ENCODE peak calls at places on chromosome 5, in ten cellular contexts. One of them, this sample, is unnamed. For H3K36me3, the result is how much of the 10 kb centered on the place peaks cover.

GRCh38 chr5:154618696-154619095 is 136.5 kb upstream of the LARP1 start:
- DNase-seq in cardiac muscle cell: no peak
- DNase-seq in body of pancreas: no peak
- DNase-seq in tibial nerve: no peak
- DNase-seq in esophagus squamous epithelium: no peak
- DNase-seq in heart right ventricle: no peak
- DNase-seq in MM.1S: no peak
- DNase-seq in fibroblast of lung: no peak
- DNase-seq in brain microvascular endothelial cell: no peak
- DNase-seq in lower lobe of right lung: no peak
- DNase-seq in this sample: no peak

GRCh38 chr5:124402144-124402581 is 344.3 kb downstream of the ZNF608 start:
- DNase-seq in heart right ventricle: no peak
- DNase-seq in fibroblast of lung: peak
- DNase-seq in lower lobe of right lung: peak
- DNase-seq in esophagus squamous epithelium: no peak
- DNase-seq in MM.1S: no peak
- DNase-seq in cardiac muscle cell: no peak
- DNase-seq in tibial nerve: no peak
- DNase-seq in brain microvascular endothelial cell: no peak
- DNase-seq in body of pancreas: peak
- DNase-seq in this sample: peak

GRCh38 chr5:137753227-137753985 is 757 bp downstream of the HNRNPA0 start:
- DNase-seq in cardiac muscle cell: peak
- DNase-seq in MM.1S: peak
- DNase-seq in heart right ventricle: peak
- DNase-seq in lower lobe of right lung: peak
- DNase-seq in body of pancreas: peak
- DNase-seq in brain microvascular endothelial cell: no peak
- DNase-seq in tibial nerve: peak
- DNase-seq in esophagus squamous epithelium: no peak
- DNase-seq in fibroblast of lung: no peak
- DNase-seq in this sample: no peak

GRCh38 chr5:140926903-140927573 is 939 bp downstream of the PCDHAC1 start:
- DNase-seq in body of pancreas: peak
- DNase-seq in brain microvascular endothelial cell: no peak
- DNase-seq in esophagus squamous epithelium: no peak
- DNase-seq in heart right ventricle: peak
- DNase-seq in fibroblast of lung: peak
- DNase-seq in tibial nerve: no peak
- DNase-seq in lower lobe of right lung: peak
- DNase-seq in cardiac muscle cell: peak
- DNase-seq in MM.1S: no peak
- DNase-seq in this sample: no peak

GRCh38 chr5:148224131-148224742 is 14.1 kb upstream of the MARCOL start:
- DNase-seq in MM.1S: no peak
- DNase-seq in body of pancreas: no peak
- DNase-seq in brain microvascular endothelial cell: no peak
- DNase-seq in heart right ventricle: no peak
- DNase-seq in fibroblast of lung: no peak
- DNase-seq in esophagus squamous epithelium: no peak
- DNase-seq in tibial nerve: no peak
- DNase-seq in lower lobe of right lung: no peak
- DNase-seq in cardiac muscle cell: no peak
- DNase-seq in this sample: no peak

GRCh38 chr5:18394154-18394804 is 760.0 kb downstream of the TAF11L14 start:
- DNase-seq in tibial nerve: peak
- DNase-seq in fibroblast of lung: peak
- DNase-seq in cardiac muscle cell: peak
- DNase-seq in body of pancreas: peak
- DNase-seq in lower lobe of right lung: peak
- DNase-seq in MM.1S: peak
- DNase-seq in heart right ventricle: peak
- DNase-seq in esophagus squamous epithelium: no peak
- DNase-seq in brain microvascular endothelial cell: peak
- DNase-seq in this sample: no peak

GRCh38 chr5:120017523-120017922 is 388.2 kb downstream of the FAM170A start:
- DNase-seq in brain microvascular endothelial cell: peak
- DNase-seq in lower lobe of right lung: no peak
- DNase-seq in esophagus squamous epithelium: no peak
- DNase-seq in tibial nerve: no peak
- DNase-seq in body of pancreas: no peak
- DNase-seq in heart right ventricle: no peak
- DNase-seq in MM.1S: no peak
- DNase-seq in fibroblast of lung: peak
- DNase-seq in cardiac muscle cell: no peak
- DNase-seq in this sample: no peak

GRCh38 chr5:109324941-109325340 is 84.8 kb downstream of the PJA2 start:
- DNase-seq in brain microvascular endothelial cell: no peak
- DNase-seq in MM.1S: no peak
- DNase-seq in fibroblast of lung: no peak
- DNase-seq in lower lobe of right lung: no peak
- DNase-seq in esophagus squamous epithelium: no peak
- DNase-seq in tibial nerve: no peak
- DNase-seq in body of pancreas: no peak
- DNase-seq in heart right ventricle: no peak
- DNase-seq in cardiac muscle cell: no peak
- DNase-seq in this sample: no peak

GRCh38 chr5:175678074-175678473 is 20.2 kb downstream of the HRH2 start:
- DNase-seq in body of pancreas: no peak
- DNase-seq in esophagus squamous epithelium: no peak
- DNase-seq in brain microvascular endothelial cell: no peak
- DNase-seq in lower lobe of right lung: peak
- DNase-seq in cardiac muscle cell: no peak
- DNase-seq in tibial nerve: no peak
- DNase-seq in MM.1S: no peak
- DNase-seq in heart right ventricle: no peak
- DNase-seq in fibroblast of lung: no peak
- DNase-seq in this sample: no peak

GRCh38 chr5:68295772-68296171 is 80.2 kb downstream of the PIK3R1 start:
- DNase-seq in tibial nerve: no peak
- DNase-seq in heart right ventricle: no peak
- DNase-seq in cardiac muscle cell: no peak
- DNase-seq in esophagus squamous epithelium: no peak
- DNase-seq in fibroblast of lung: no peak
- DNase-seq in lower lobe of right lung: no peak
- DNase-seq in MM.1S: no peak
- DNase-seq in body of pancreas: no peak
- DNase-seq in brain microvascular endothelial cell: no peak
- DNase-seq in this sample: no peak

GRCh38 chr5:177330991-177331837 is 19.5 kb upstream of the MXD3 start:
- DNase-seq in brain microvascular endothelial cell: no peak
- DNase-seq in fibroblast of lung: no peak
- DNase-seq in cardiac muscle cell: no peak
- DNase-seq in lower lobe of right lung: peak
- DNase-seq in body of pancreas: no peak
- DNase-seq in esophagus squamous epithelium: no peak
- DNase-seq in heart right ventricle: no peak
- DNase-seq in tibial nerve: no peak
- DNase-seq in MM.1S: no peak
- DNase-seq in this sample: no peak

GRCh38 chr5:19547640-19548039 is 440.4 kb downstream of the CDH18 start:
- DNase-seq in brain microvascular endothelial cell: no peak
- DNase-seq in tibial nerve: no peak
- DNase-seq in MM.1S: no peak
- DNase-seq in fibroblast of lung: peak
- DNase-seq in body of pancreas: no peak
- DNase-seq in lower lobe of right lung: no peak
- DNase-seq in heart right ventricle: no peak
- DNase-seq in esophagus squamous epithelium: no peak
- DNase-seq in cardiac muscle cell: no peak
- DNase-seq in this sample: no peak

GRCh38 chr5:6340100-6340499 is 38.2 kb downstream of the MED10 start:
- DNase-seq in body of pancreas: no peak
- DNase-seq in tibial nerve: no peak
- DNase-seq in fibroblast of lung: no peak
- DNase-seq in MM.1S: no peak
- DNase-seq in esophagus squamous epithelium: no peak
- DNase-seq in cardiac muscle cell: no peak
- DNase-seq in brain microvascular endothelial cell: no peak
- DNase-seq in heart right ventricle: no peak
- DNase-seq in lower lobe of right lung: no peak
- DNase-seq in this sample: no peak

GRCh38 chr5:88661870-88662207 is 221.1 kb downstream of the MEF2C start:
- DNase-seq in fibroblast of lung: no peak
- DNase-seq in body of pancreas: no peak
- DNase-seq in MM.1S: peak
- DNase-seq in heart right ventricle: no peak
- DNase-seq in lower lobe of right lung: no peak
- DNase-seq in esophagus squamous epithelium: no peak
- DNase-seq in brain microvascular endothelial cell: no peak
- DNase-seq in cardiac muscle cell: no peak
- DNase-seq in tibial nerve: no peak
- DNase-seq in this sample: no peak

DNA sequence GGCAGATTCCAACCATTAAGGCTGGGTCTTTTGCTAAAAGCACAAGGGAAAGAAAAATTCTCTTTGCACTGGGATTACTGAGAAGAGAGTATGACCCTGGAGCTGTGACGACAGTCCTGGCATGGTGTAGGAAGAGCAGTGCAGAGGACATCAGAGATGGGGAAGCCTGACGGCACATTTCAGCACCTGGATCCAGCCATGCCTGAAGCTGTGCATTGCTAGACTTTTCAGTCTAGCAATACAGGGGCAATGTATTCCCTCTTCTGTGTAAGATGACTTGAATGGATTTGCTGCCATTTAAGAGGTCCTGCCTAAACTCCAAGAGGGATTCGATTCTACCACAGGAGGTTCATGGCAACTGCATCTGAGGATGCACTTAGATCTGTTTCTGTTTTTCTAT is 12.3 kb upstream of the MRNIP start:
- DNase-seq in heart right ventricle: no peak
- DNase-seq in MM.1S: no peak
- DNase-seq in fibroblast of lung: no peak
- DNase-seq in brain microvascular endothelial cell: no peak
- DNase-seq in body of pancreas: no peak
- DNase-seq in tibial nerve: no peak
- DNase-seq in cardiac muscle cell: no peak
- DNase-seq in esophagus squamous epithelium: no peak
- DNase-seq in lower lobe of right lung: no peak
- DNase-seq in this sample: no peak
- H3K36me3 ChIP-seq in heart right ventricle: under half
- H3K36me3 ChIP-seq in MM.1S: under half
- H3K36me3 ChIP-seq in fibroblast of lung: under half
- H3K36me3 ChIP-seq in brain microvascular endothelial cell: under half
- H3K36me3 ChIP-seq in body of pancreas: under half
- H3K36me3 ChIP-seq in tibial nerve: under half
- H3K36me3 ChIP-seq in cardiac muscle cell: under half
- H3K36me3 ChIP-seq in esophagus squamous epithelium: half or more
- H3K36me3 ChIP-seq in lower lobe of right lung: half or more
- H3K36me3 ChIP-seq in this sample: half or more

GRCh38 chr5:135034186-135034962 is at the start of gene PITX1:
- DNase-seq in tibial nerve: no peak
- DNase-seq in fibroblast of lung: peak
- DNase-seq in MM.1S: peak
- DNase-seq in body of pancreas: peak
- DNase-seq in cardiac muscle cell: peak
- DNase-seq in heart right ventricle: no peak
- DNase-seq in esophagus squamous epithelium: no peak
- DNase-seq in brain microvascular endothelial cell: no peak
- DNase-seq in lower lobe of right lung: peak
- DNase-seq in this sample: no peak

GRCh38 chr5:135032613-135033025 is 1.4 kb downstream of the PITX1 start:
- DNase-seq in heart right ventricle: no peak
- DNase-seq in brain microvascular endothelial cell: no peak
- DNase-seq in fibroblast of lung: no peak
- DNase-seq in lower lobe of right lung: no peak
- DNase-seq in body of pancreas: no peak
- DNase-seq in cardiac muscle cell: no peak
- DNase-seq in MM.1S: peak
- DNase-seq in esophagus squamous epithelium: no peak
- DNase-seq in tibial nerve: no peak
- DNase-seq in this sample: no peak

GRCh38 chr5:135033866-135034185 is 202 bp downstream of the PITX1 start:
- DNase-seq in heart right ventricle: no peak
- DNase-seq in cardiac muscle cell: peak
- DNase-seq in MM.1S: no peak
- DNase-seq in lower lobe of right lung: no peak
- DNase-seq in brain microvascular endothelial cell: no peak
- DNase-seq in fibroblast of lung: no peak
- DNase-seq in body of pancreas: no peak
- DNase-seq in esophagus squamous epithelium: no peak
- DNase-seq in tibial nerve: no peak
- DNase-seq in this sample: no peak

GRCh38 chr5:135031813-135032612 is 2.0 kb downstream of the PITX1 start:
- DNase-seq in fibroblast of lung: peak
- DNase-seq in lower lobe of right lung: peak
- DNase-seq in cardiac muscle cell: no peak
- DNase-seq in brain microvascular endothelial cell: no peak
- DNase-seq in body of pancreas: no peak
- DNase-seq in tibial nerve: no peak
- DNase-seq in heart right ventricle: no peak
- DNase-seq in MM.1S: peak
- DNase-seq in esophagus squamous epithelium: no peak
- DNase-seq in this sample: no peak

GRCh38 chr5:135033026-135033861 is 784 bp downstream of the PITX1 start:
- DNase-seq in fibroblast of lung: peak
- DNase-seq in brain microvascular endothelial cell: no peak
- DNase-seq in tibial nerve: no peak
- DNase-seq in MM.1S: peak
- DNase-seq in cardiac muscle cell: peak
- DNase-seq in esophagus squamous epithelium: no peak
- DNase-seq in heart right ventricle: no peak
- DNase-seq in body of pancreas: peak
- DNase-seq in lower lobe of right lung: peak
- DNase-seq in this sample: no peak
- H3K27ac ChIP-seq in fibroblast of lung: no peak
- H3K27ac ChIP-seq in brain microvascular endothelial cell: no peak
- H3K27ac ChIP-seq in tibial nerve: peak
- H3K27ac ChIP-seq in MM.1S: peak
- H3K27ac ChIP-seq in cardiac muscle cell: no peak
- H3K27ac ChIP-seq in esophagus squamous epithelium: peak
- H3K27ac ChIP-seq in heart right ventricle: no peak
- H3K27ac ChIP-seq in body of pancreas: no peak
- H3K27ac ChIP-seq in lower lobe of right lung: no peak
- H3K27ac ChIP-seq in this sample: no peak

DNA sequence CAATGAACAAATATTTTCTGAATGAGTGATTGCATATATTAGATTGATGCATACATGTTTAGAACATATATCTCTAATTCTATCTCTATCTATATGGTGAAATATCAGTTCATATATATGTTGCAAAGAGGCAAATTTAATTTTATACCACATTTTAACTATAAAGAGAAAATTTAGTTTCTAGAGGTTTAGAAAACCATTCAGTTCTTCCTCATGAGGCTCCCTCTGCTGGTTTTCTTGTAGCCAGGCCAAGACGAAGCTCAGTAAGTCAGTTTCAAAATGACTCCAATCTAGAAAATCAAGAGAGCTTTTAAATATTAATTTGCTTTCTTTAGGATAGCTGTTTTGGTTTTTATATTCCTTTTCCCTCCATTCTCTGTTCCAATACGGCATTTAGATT is 312.1 kb downstream of the TMEM232 start:
- DNase-seq in MM.1S: peak
- DNase-seq in lower lobe of right lung: no peak
- DNase-seq in heart right ventricle: no peak
- DNase-seq in brain microvascular endothelial cell: peak
- DNase-seq in cardiac muscle cell: no peak
- DNase-seq in body of pancreas: no peak
- DNase-seq in esophagus squamous epithelium: no peak
- DNase-seq in fibroblast of lung: peak
- DNase-seq in tibial nerve: no peak
- DNase-seq in this sample: no peak
- TF ChIP-seq CTCF in MM.1S: peak
- TF ChIP-seq CTCF in lower lobe of right lung: peak
- TF ChIP-seq CTCF in heart right ventricle: peak
- TF ChIP-seq CTCF in brain microvascular endothelial cell: peak
- TF ChIP-seq CTCF in cardiac muscle cell: peak
- TF ChIP-seq CTCF in body of pancreas: peak
- TF ChIP-seq CTCF in esophagus squamous epithelium: no peak
- TF ChIP-seq CTCF in fibroblast of lung: peak
- TF ChIP-seq CTCF in tibial nerve: peak
- TF ChIP-seq CTCF in this sample: peak

GRCh38 chr5:76692651-76693050 is 23.3 kb upstream of the F2R start:
- DNase-seq in esophagus squamous epithelium: no peak
- DNase-seq in brain microvascular endothelial cell: no peak
- DNase-seq in tibial nerve: no peak
- DNase-seq in cardiac muscle cell: no peak
- DNase-seq in heart right ventricle: no peak
- DNase-seq in body of pancreas: no peak
- DNase-seq in lower lobe of right lung: no peak
- DNase-seq in fibroblast of lung: no peak
- DNase-seq in MM.1S: no peak
- DNase-seq in this sample: no peak
- H3K36me3 ChIP-seq in esophagus squamous epithelium: under half
- H3K36me3 ChIP-seq in brain microvascular endothelial cell: under half
- H3K36me3 ChIP-seq in tibial nerve: under half
- H3K36me3 ChIP-seq in cardiac muscle cell: under half
- H3K36me3 ChIP-seq in heart right ventricle: under half
- H3K36me3 ChIP-seq in body of pancreas: under half
- H3K36me3 ChIP-seq in lower lobe of right lung: under half
- H3K36me3 ChIP-seq in fibroblast of lung: under half
- H3K36me3 ChIP-seq in MM.1S: under half
- H3K36me3 ChIP-seq in this sample: under half

This sample was measured in thoracic aorta.